ENCODE peak calls at places on chromosomes 3 and 15, in nine cellular contexts. O is esophagus squamous epithelium, Q is MM.1S, F is upper lobe of right lung, Z is cardiac muscle cell, X is GM12865, H is aorta, G is thoracic aorta, E is coronary artery. D is an unnamed sample.

GRCh38 chr15:62165029-62165792 is at the start of gene C2CD4B:
- DNase-seq in O (no peak), Q (no peak), F (peak), Z (peak), X (peak), H (peak), G (no peak), E (no peak), D (no peak)

GRCh38 chr3:31636063-31636462 is 103.3 kb downstream of the STT3B start:
- DNase-seq in O (no peak), Q (no peak), F (no peak), Z (no peak), X (no peak), H (no peak), G (no peak), E (no peak), D (no peak)

GRCh38 chr3:176919836-176920760 is 277.2 kb downstream of the TBL1XR1 start:
- DNase-seq in O (no peak), Q (no peak), F (no peak), Z (peak), X (no peak), H (no peak), G (no peak), E (no peak), D (no peak)

GRCh38 chr3:102092617-102093466 is 243.5 kb downstream of the NFKBIZ start:
- DNase-seq in O (no peak), Q (peak), F (no peak), Z (peak), X (no peak), H (no peak), G (no peak), E (no peak), D (no peak)

GRCh38 chr3:13451301-13451673 is 28.8 kb upstream of the HDAC11 start:
- DNase-seq in O (no peak), Q (peak), F (no peak), Z (no peak), X (no peak), H (no peak), G (no peak), E (no peak), D (peak)

GRCh38 chr15:76012021-76012551 is at the start of gene NRG4:
- DNase-seq in O (no peak), Q (no peak), F (no peak), Z (peak), X (no peak), H (no peak), G (no peak), E (no peak), D (no peak)

GRCh38 chr3:14532691-14533456 is 7.3 kb downstream of the GRIP2 start:
- DNase-seq in O (no peak), Q (no peak), F (no peak), Z (peak), X (no peak), H (peak), G (no peak), E (no peak), D (peak)

GRCh38 chr3:178120367-178120766 is 415.9 kb upstream of the KCNMB2 start:
- DNase-seq in O (no peak), Q (no peak), F (no peak), Z (no peak), X (no peak), H (no peak), G (no peak), E (no peak), D (no peak)

GRCh38 chr15:62545392-62546227 is 380.5 kb upstream of the C2CD4B start:
- DNase-seq in O (no peak), Q (no peak), F (no peak), Z (peak), X (no peak), H (no peak), G (no peak), E (no peak), D (no peak)

GRCh38 chr15:40927497-40928346 is 1.4 kb upstream of the DLL4 start:
- DNase-seq in O (no peak), Q (peak), F (no peak), Z (no peak), X (no peak), H (no peak), G (no peak), E (no peak), D (no peak)

GRCh38 chr3:132785292-132785691 is 63.1 kb upstream of the NPHP3 start:
- DNase-seq in O (no peak), Q (no peak), F (no peak), Z (peak), X (no peak), H (no peak), G (no peak), E (no peak), D (no peak)

GRCh38 chr3:28924744-28925360 is 356.0 kb upstream of the RBMS3 start:
- DNase-seq in O (no peak), Q (no peak), F (no peak), Z (no peak), X (no peak), H (no peak), G (no peak), E (no peak), D (no peak)
- H3K4me3 ChIP-seq in O (no peak), Q (no peak), F (no peak), Z (no peak), X (no peak), H (no peak), G (no peak), E (no peak), D (no peak)

GRCh38 chr3:69353492-69353891 is 32.4 kb downstream of the FRMD4B start:
- DNase-seq in O (no peak), Q (no peak), F (peak), Z (peak), X (peak), H (no peak), G (no peak), E (no peak), D (no peak)
- H3K4me3 ChIP-seq in O (peak), Q (no peak), F (peak), Z (no peak), X (peak), H (no peak), G (peak), E (peak), D (no peak)

DNA sequence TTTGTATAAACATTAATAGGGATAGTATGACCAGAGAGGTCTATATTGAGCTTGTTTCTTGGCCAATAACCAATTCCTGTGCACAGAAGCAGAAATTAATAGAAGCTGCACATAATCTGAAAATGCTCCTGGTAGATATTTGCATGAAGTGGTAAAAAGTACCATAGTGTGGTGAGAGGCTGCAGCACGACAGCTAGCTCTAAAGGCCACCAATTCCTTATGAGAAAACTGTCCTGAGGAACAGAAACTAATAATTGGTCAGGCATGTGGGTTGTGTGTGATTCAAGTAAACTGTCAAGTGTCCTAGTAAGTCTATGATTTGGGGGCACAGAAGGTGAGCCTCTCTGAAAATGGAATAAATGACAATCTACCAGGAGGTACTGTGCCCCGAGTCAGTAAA is 51.5 kb upstream of the NANOGP8 start:
- DNase-seq in O (no peak), Q (peak), F (no peak), Z (no peak), X (peak), H (no peak), G (no peak), E (no peak), D (no peak)
- H3K4me3 ChIP-seq in O (no peak), Q (no peak), F (no peak), Z (no peak), X (no peak), H (no peak), G (no peak), E (no peak), D (no peak)

GRCh38 chr3:150588027-150588830 is 14.9 kb upstream of the SELENOT start:
- DNase-seq in O (no peak), Q (no peak), F (peak), Z (no peak), X (no peak), H (no peak), G (no peak), E (no peak), D (no peak)

GRCh38 chr3:150594150-150594549 is 9.0 kb upstream of the SELENOT start:
- DNase-seq in O (no peak), Q (no peak), F (no peak), Z (no peak), X (no peak), H (no peak), G (no peak), E (no peak), D (no peak)

GRCh38 chr3:150589759-150590158 is 13.4 kb upstream of the SELENOT start:
- DNase-seq in O (no peak), Q (no peak), F (no peak), Z (no peak), X (no peak), H (no peak), G (no peak), E (no peak), D (no peak)
- H3K4me3 ChIP-seq in O (no peak), Q (no peak), F (no peak), Z (no peak), X (no peak), H (no peak), G (no peak), E (no peak), D (no peak)

D was measured in Karpas-422.